ENCODE peak calls at places on chromosomes 11 and 22, in five cellular contexts. One of them, this sample, is unnamed.

GRCh38 chr11:72740060-72740424 is 12.2 kb downstream of the ARAP1 start:
- DNase-seq in fibroblast of lung: no peak
- DNase-seq in colonic mucosa: no peak
- DNase-seq in fibroblast of pulmonary artery: no peak
- DNase-seq in right atrium auricular region: no peak
- DNase-seq in this sample: no peak

GRCh38 chr22:48724899-48725298 is 1102.8 kb downstream of the BRD1 start:
- DNase-seq in colonic mucosa: no peak
- DNase-seq in fibroblast of lung: no peak
- DNase-seq in right atrium auricular region: no peak
- DNase-seq in fibroblast of pulmonary artery: no peak
- DNase-seq in this sample: no peak

GRCh38 chr11:3161309-3161708 is 3.8 kb downstream of the OSBPL5 start:
- DNase-seq in fibroblast of lung: no peak
- DNase-seq in colonic mucosa: no peak
- DNase-seq in right atrium auricular region: no peak
- DNase-seq in fibroblast of pulmonary artery: no peak
- DNase-seq in this sample: no peak

GRCh38 chr11:75454987-75455386 is 22.0 kb upstream of the KLHL35 start:
- DNase-seq in fibroblast of pulmonary artery: no peak
- DNase-seq in fibroblast of lung: no peak
- DNase-seq in right atrium auricular region: no peak
- DNase-seq in colonic mucosa: no peak
- DNase-seq in this sample: no peak

GRCh38 chr11:105168457-105168856 is 28.9 kb upstream of the CARD18 start:
- DNase-seq in colonic mucosa: no peak
- DNase-seq in fibroblast of lung: no peak
- DNase-seq in right atrium auricular region: no peak
- DNase-seq in fibroblast of pulmonary artery: peak; percentile 56
- DNase-seq in this sample: no peak

GRCh38 chr11:75557649-75558494 is 4.2 kb upstream of the SERPINH1 start:
- DNase-seq in fibroblast of lung: peak; percentile 97
- DNase-seq in fibroblast of pulmonary artery: peak; percentile 96
- DNase-seq in colonic mucosa: no peak
- DNase-seq in right atrium auricular region: peak; percentile 76
- DNase-seq in this sample: peak; percentile 84

GRCh38 chr11:74144592-74144991 is 26.2 kb downstream of the C2CD3 start:
- DNase-seq in colonic mucosa: no peak
- DNase-seq in fibroblast of pulmonary artery: no peak
- DNase-seq in right atrium auricular region: no peak
- DNase-seq in fibroblast of lung: no peak
- DNase-seq in this sample: no peak

GRCh38 chr11:86249307-86250098 is 5.0 kb downstream of the EED start:
- DNase-seq in colonic mucosa: no peak
- DNase-seq in fibroblast of lung: no peak
- DNase-seq in right atrium auricular region: no peak
- DNase-seq in fibroblast of pulmonary artery: no peak
- DNase-seq in this sample: no peak

GRCh38 chr11:118434553-118435232 is 1.6 kb upstream of the KMT2A start:
- DNase-seq in fibroblast of pulmonary artery: peak; percentile 48
- DNase-seq in fibroblast of lung: peak; percentile 26
- DNase-seq in right atrium auricular region: no peak
- DNase-seq in colonic mucosa: peak; percentile 42
- DNase-seq in this sample: no peak

GRCh38 chr11:128379587-128380279 is 207.6 kb downstream of the ETS1 start:
- DNase-seq in fibroblast of pulmonary artery: no peak
- DNase-seq in fibroblast of lung: no peak
- DNase-seq in colonic mucosa: no peak
- DNase-seq in right atrium auricular region: no peak
- DNase-seq in this sample: no peak

GRCh38 chr22:37218771-37219411 is 6.6 kb upstream of the SSTR3 start:
- DNase-seq in fibroblast of pulmonary artery: no peak
- DNase-seq in colonic mucosa: no peak
- DNase-seq in fibroblast of lung: no peak
- DNase-seq in right atrium auricular region: no peak
- DNase-seq in this sample: no peak

GRCh38 chr11:57276857-57277505 is 39.9 kb upstream of the APLNR start:
- DNase-seq in right atrium auricular region: no peak
- DNase-seq in fibroblast of lung: peak; percentile 32
- DNase-seq in colonic mucosa: no peak
- DNase-seq in fibroblast of pulmonary artery: peak; percentile 83
- DNase-seq in this sample: no peak

GRCh38 chr11:114296979-114297372 is 777 bp downstream of the NNMT start:
- DNase-seq in fibroblast of lung: no peak
- DNase-seq in fibroblast of pulmonary artery: peak; percentile 37
- DNase-seq in colonic mucosa: no peak
- DNase-seq in right atrium auricular region: no peak
- DNase-seq in this sample: no peak

GRCh38 chr11:114295676-114296081 is 520 bp upstream of the NNMT start:
- DNase-seq in fibroblast of pulmonary artery: no peak
- DNase-seq in right atrium auricular region: no peak
- DNase-seq in colonic mucosa: no peak
- DNase-seq in fibroblast of lung: no peak
- DNase-seq in this sample: no peak

GRCh38 chr11:114297806-114298700 is 1.9 kb downstream of the NNMT start:
- DNase-seq in right atrium auricular region: no peak
- DNase-seq in colonic mucosa: no peak
- DNase-seq in fibroblast of pulmonary artery: peak; percentile 70
- DNase-seq in fibroblast of lung: no peak
- DNase-seq in this sample: no peak

GRCh38 chr11:114298701-114299090 is 2.5 kb downstream of the NNMT start:
- DNase-seq in colonic mucosa: no peak
- DNase-seq in right atrium auricular region: no peak
- DNase-seq in fibroblast of pulmonary artery: peak; percentile 61
- DNase-seq in fibroblast of lung: no peak
- DNase-seq in this sample: no peak

DNA sequence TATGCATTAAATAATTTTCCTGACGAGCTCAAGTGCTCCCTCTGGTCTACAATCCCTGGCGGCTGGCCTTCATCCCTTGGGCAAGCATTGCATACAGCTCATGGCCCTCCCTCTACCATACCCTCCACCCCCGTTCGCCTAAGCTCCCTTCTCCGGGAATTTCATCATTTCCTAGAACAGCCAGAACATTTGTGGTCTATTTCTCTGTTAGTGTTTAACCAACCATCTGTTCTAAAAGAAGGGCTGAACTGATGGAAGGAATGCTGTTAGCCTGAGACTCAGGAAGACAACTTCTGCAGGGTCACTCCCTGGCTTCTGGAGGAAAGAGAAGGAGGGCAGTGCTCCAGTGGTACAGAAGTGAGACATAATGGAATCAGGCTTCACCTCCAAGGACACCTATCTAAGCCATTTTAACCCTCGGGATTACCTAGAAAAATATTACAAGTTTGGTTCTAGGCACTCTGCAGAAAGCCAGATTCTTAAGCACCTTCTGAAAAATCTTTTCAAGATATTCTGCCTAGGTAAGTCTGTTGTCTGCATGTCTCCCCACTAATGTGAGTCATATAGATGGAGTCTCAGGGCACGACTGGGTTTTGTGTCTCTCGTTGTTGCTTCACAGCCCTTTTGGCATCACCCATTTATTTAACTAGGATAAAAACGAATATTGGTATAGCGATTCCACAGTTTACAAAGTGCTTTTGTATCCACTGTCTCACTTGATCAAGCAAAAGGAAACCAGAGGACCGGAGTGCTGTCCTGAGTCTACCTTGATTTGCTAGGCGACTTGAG is at the start of gene NNMT:
- DNase-seq in right atrium auricular region: peak; percentile 82
- DNase-seq in fibroblast of lung: peak; percentile 98
- DNase-seq in colonic mucosa: peak; percentile 43
- DNase-seq in fibroblast of pulmonary artery: peak; percentile 99
- DNase-seq in this sample: peak; percentile 98
- H3K4me3 ChIP-seq in right atrium auricular region: peak within 1 kb of the TSS; percentile 41
- H3K4me3 ChIP-seq in fibroblast of lung: peak within 1 kb of the TSS; percentile 55
- H3K4me3 ChIP-seq in colonic mucosa: peak within 1 kb of the TSS; percentile 25
- H3K4me3 ChIP-seq in fibroblast of pulmonary artery: peak within 1 kb of the TSS; percentile 96
- H3K4me3 ChIP-seq in this sample: peak within 1 kb of the TSS; percentile 69

GRCh38 chr11:69129647-69130046 is 26.1 kb upstream of the SMIM38 start:
- DNase-seq in fibroblast of lung: no peak
- DNase-seq in fibroblast of pulmonary artery: no peak
- DNase-seq in colonic mucosa: no peak
- DNase-seq in right atrium auricular region: no peak
- DNase-seq in this sample: no peak

GRCh38 chr11:69133251-69133650 is 22.5 kb upstream of the SMIM38 start:
- DNase-seq in fibroblast of lung: no peak
- DNase-seq in colonic mucosa: no peak
- DNase-seq in fibroblast of pulmonary artery: no peak
- DNase-seq in right atrium auricular region: no peak
- DNase-seq in this sample: no peak

GRCh38 chr11:69132301-69132670 is 23.4 kb upstream of the SMIM38 start:
- DNase-seq in right atrium auricular region: no peak
- DNase-seq in fibroblast of lung: no peak
- DNase-seq in colonic mucosa: no peak
- DNase-seq in fibroblast of pulmonary artery: no peak
- DNase-seq in this sample: no peak

GRCh38 chr11:69130586-69131566 is 24.9 kb upstream of the SMIM38 start:
- DNase-seq in fibroblast of lung: no peak
- DNase-seq in fibroblast of pulmonary artery: no peak
- DNase-seq in colonic mucosa: no peak
- DNase-seq in right atrium auricular region: peak; percentile 79
- DNase-seq in this sample: no peak

DNA sequence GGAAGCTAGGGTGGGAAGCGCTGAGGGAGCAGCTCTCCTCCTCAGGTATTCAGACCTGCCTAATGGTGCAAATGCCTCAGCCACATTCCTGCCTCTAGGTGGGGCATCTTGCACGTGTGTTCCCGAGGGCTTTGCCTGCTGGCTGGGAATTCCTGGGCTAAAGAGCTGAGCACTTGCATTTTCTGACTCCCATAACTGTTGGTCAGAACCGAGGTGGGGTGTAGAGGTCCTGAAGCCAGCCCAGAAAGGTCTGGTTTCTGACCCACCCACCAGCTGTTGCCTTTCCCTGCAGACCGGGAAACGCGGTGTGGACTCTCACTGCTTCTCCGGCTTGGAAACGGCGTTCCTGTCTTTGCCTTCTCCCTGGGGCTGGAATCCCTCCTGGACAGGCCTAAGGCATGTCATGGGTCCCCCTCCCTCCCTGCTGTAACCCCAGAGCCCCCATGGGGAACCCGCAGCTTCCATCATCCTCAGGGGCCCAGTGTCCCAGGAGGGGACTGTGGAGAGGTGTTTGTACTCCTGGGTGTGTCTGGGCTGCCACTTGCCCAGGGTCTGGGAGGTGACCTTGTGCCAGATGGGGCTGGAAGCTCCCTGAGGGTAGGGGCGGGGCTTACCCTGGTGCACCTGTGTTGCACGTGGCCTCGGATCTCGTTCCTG is 24.0 kb upstream of the SMIM38 start:
- DNase-seq in fibroblast of lung: peak; percentile 73
- DNase-seq in colonic mucosa: peak; percentile 85
- DNase-seq in fibroblast of pulmonary artery: peak; percentile 81
- DNase-seq in right atrium auricular region: peak; percentile 70
- DNase-seq in this sample: peak; percentile 66
- TF ChIP-seq CTCF in fibroblast of lung: peak; percentile 75
- TF ChIP-seq CTCF in colonic mucosa: peak; percentile 81
- TF ChIP-seq CTCF in fibroblast of pulmonary artery: peak; percentile 86
- TF ChIP-seq CTCF in right atrium auricular region: peak; percentile 90
- TF ChIP-seq CTCF in this sample: peak; percentile 90

GRCh38 chr11:9479899-9480298 is 19.1 kb downstream of the ZNF143 start:
- DNase-seq in colonic mucosa: no peak
- DNase-seq in fibroblast of pulmonary artery: no peak
- DNase-seq in fibroblast of lung: no peak
- DNase-seq in right atrium auricular region: no peak
- DNase-seq in this sample: no peak
- H3K4me3 ChIP-seq in colonic mucosa: no peak overlapping the region
- H3K4me3 ChIP-seq in fibroblast of pulmonary artery: no peak overlapping the region
- H3K4me3 ChIP-seq in fibroblast of lung: no peak overlapping the region
- H3K4me3 ChIP-seq in right atrium auricular region: no peak overlapping the region
- H3K4me3 ChIP-seq in this sample: no peak overlapping the region

GRCh38 chr22:25692965-25693565 is 48.9 kb upstream of the MYO18B start:
- DNase-seq in fibroblast of pulmonary artery: no peak
- DNase-seq in fibroblast of lung: no peak
- DNase-seq in right atrium auricular region: no peak
- DNase-seq in colonic mucosa: no peak
- DNase-seq in this sample: no peak

GRCh38 chr22:25696763-25697710 is 45.0 kb upstream of the MYO18B start:
- DNase-seq in colonic mucosa: no peak
- DNase-seq in fibroblast of lung: no peak
- DNase-seq in fibroblast of pulmonary artery: peak; percentile 9
- DNase-seq in right atrium auricular region: no peak
- DNase-seq in this sample: peak; percentile 63

GRCh38 chr22:25692392-25692791 is 49.6 kb upstream of the MYO18B start:
- DNase-seq in fibroblast of lung: no peak
- DNase-seq in fibroblast of pulmonary artery: no peak
- DNase-seq in right atrium auricular region: no peak
- DNase-seq in colonic mucosa: no peak
- DNase-seq in this sample: no peak

GRCh38 chr22:25690798-25691197 is 51.2 kb upstream of the MYO18B start:
- DNase-seq in right atrium auricular region: no peak
- DNase-seq in fibroblast of pulmonary artery: no peak
- DNase-seq in colonic mucosa: no peak
- DNase-seq in fibroblast of lung: no peak
- DNase-seq in this sample: no peak

GRCh38 chr22:25694167-25694907 is 47.7 kb upstream of the MYO18B start:
- DNase-seq in fibroblast of lung: no peak
- DNase-seq in colonic mucosa: no peak
- DNase-seq in right atrium auricular region: no peak
- DNase-seq in fibroblast of pulmonary artery: no peak
- DNase-seq in this sample: no peak
- TF ChIP-seq CTCF in fibroblast of lung: no peak
- TF ChIP-seq CTCF in colonic mucosa: no peak
- TF ChIP-seq CTCF in right atrium auricular region: no peak
- TF ChIP-seq CTCF in fibroblast of pulmonary artery: no peak
- TF ChIP-seq CTCF in this sample: no peak

This sample was measured in astrocyte of the cerebellum.